ENCODE peak calls at places on chromosomes 7 and 10, in ten cellular contexts. O is NCI-H1105 treated with DMSO at 0.1 percent for 48 hours, M is COR-L47, Y is transverse colon, N is glutamatergic neuron, S is PC-9, C is kidney, U is fibroblast of gingiva, E is Panc1, J is fibroblast of lung. G is an unnamed sample.

GRCh38 chr7:101171442-101171837 is 6.1 kb upstream of the VGF start:
- DNase-seq in O (no peak), M (no peak), Y (no peak), N (no peak), S (no peak), C (no peak), U (no peak), E (no peak), J (no peak), G (peak; percentile 41)

GRCh38 chr7:159071260-159071659 is 73.4 kb downstream of the VIPR2 start:
- DNase-seq in O (no peak), M (no peak), Y (no peak), N (no peak), S (no peak), C (no peak), U (no peak), E (no peak), J (no peak), G (no peak)

GRCh38 chr10:46228076-46229071 is 58.4 kb upstream of the ANTXRL start:
- DNase-seq in O (peak; percentile 34), M (peak; percentile 11), Y (peak; percentile 72), N (peak; percentile 81), S (peak; percentile 84), C (peak; percentile 76), U (peak; percentile 41), E (peak; percentile 36), J (peak; percentile 58), G (peak; percentile 86)

GRCh38 chr7:47269466-47269836 is 312.5 kb downstream of the TNS3 start:
- DNase-seq in O (no peak), M (no peak), Y (no peak), N (no peak), S (no peak), C (no peak), U (no peak), E (no peak), J (no peak), G (no peak)

GRCh38 chr10:30036341-30036740 is 23.0 kb downstream of the JCAD start:
- DNase-seq in O (no peak), M (no peak), Y (no peak), N (no peak), S (no peak), C (no peak), U (no peak), E (no peak), J (peak; percentile 59), G (peak; percentile 65)

GRCh38 chr10:24617771-24618396 is 105.8 kb downstream of the ARHGAP21 start:
- DNase-seq in O (no peak), M (no peak), Y (peak; percentile 66), N (peak; percentile 78), S (peak; percentile 42), C (peak; percentile 35), U (peak; percentile 14), E (peak; percentile 24), J (peak; percentile 30), G (peak; percentile 10)

GRCh38 chr10:115092555-115093285 is 445 bp upstream of the ATRNL1 start:
- DNase-seq in O (peak; percentile 65), M (peak; percentile 24), Y (peak; percentile 14), N (peak; percentile 70), S (no peak), C (peak; percentile 84), U (peak; percentile 32), E (no peak), J (peak; percentile 42), G (peak; percentile 43)

GRCh38 chr10:61903184-61903990 is 1.9 kb downstream of the ARID5B start:
- DNase-seq in O (peak; percentile 60), M (peak; percentile 57), Y (peak; percentile 76), N (peak; percentile 52), S (peak; percentile 42), C (peak; percentile 90), U (peak; percentile 62), E (no peak), J (peak; percentile 79), G (peak; percentile 69)

GRCh38 chr7:44367475-44368030 is 42.2 kb upstream of the CAMK2B start:
- DNase-seq in O (no peak), M (no peak), Y (no peak), N (no peak), S (no peak), C (peak; percentile 41), U (no peak), E (no peak), J (no peak), G (no peak)

GRCh38 chr7:5773661-5774086 is 7.8 kb downstream of the RNF216 start:
- DNase-seq in O (no peak), M (no peak), Y (no peak), N (no peak), S (peak; percentile 80), C (no peak), U (peak; percentile 42), E (peak; percentile 97), J (peak; percentile 98), G (peak; percentile 52)

GRCh38 chr7:31986878-31987518 is 83.2 kb downstream of the PDE1C start:
- DNase-seq in O (no peak), M (no peak), Y (no peak), N (no peak), S (no peak), C (no peak), U (peak; percentile 8), E (no peak), J (peak; percentile 73), G (peak; percentile 20)

GRCh38 chr10:112990271-112990670 is 40.2 kb downstream of the TCF7L2 start:
- DNase-seq in O (no peak), M (no peak), Y (no peak), N (no peak), S (no peak), C (no peak), U (no peak), E (no peak), J (peak; percentile 43), G (no peak)

GRCh38 chr10:49164587-49165188 is 23.5 kb downstream of the TMEM273 start:
- DNase-seq in O (no peak), M (no peak), Y (no peak), N (peak; percentile 65), S (no peak), C (no peak), U (peak; percentile 42), E (peak; percentile 7), J (peak; percentile 6), G (peak; percentile 34)

GRCh38 chr7:112573302-112574039 is 92.7 kb downstream of the LSMEM1 start:
- DNase-seq in O (peak; percentile 43), M (no peak), Y (peak; percentile 22), N (no peak), S (no peak), C (no peak), U (no peak), E (no peak), J (peak; percentile 32), G (no peak)

GRCh38 chr10:102553771-102554170 is 50.0 kb downstream of the SUFU start:
- DNase-seq in O (no peak), M (no peak), Y (no peak), N (no peak), S (no peak), C (no peak), U (no peak), E (no peak), J (no peak), G (no peak)

GRCh38 chr10:113053881-113054280 is 103.8 kb downstream of the TCF7L2 start:
- DNase-seq in O (no peak), M (no peak), Y (no peak), N (no peak), S (no peak), C (no peak), U (no peak), E (no peak), J (peak; percentile 81), G (no peak)

GRCh38 chr7:280461-280860 is 9.5 kb upstream of the FOXL3 start:
- DNase-seq in O (no peak), M (no peak), Y (no peak), N (peak; percentile 4), S (no peak), C (peak; percentile 22), U (no peak), E (no peak), J (no peak), G (no peak)

GRCh38 chr10:108250954-108251620 is 1086.6 kb upstream of the SORCS1 start:
- DNase-seq in O (no peak), M (no peak), Y (no peak), N (no peak), S (no peak), C (no peak), U (no peak), E (no peak), J (peak; percentile 43), G (no peak)

GRCh38 chr10:10596256-10596655 is 421.4 kb upstream of the CELF2 start:
- DNase-seq in O (no peak), M (no peak), Y (no peak), N (no peak), S (no peak), C (no peak), U (no peak), E (no peak), J (no peak), G (no peak)

GRCh38 chr7:22402250-22402649 is 45.3 kb upstream of the RAPGEF5 start:
- DNase-seq in O (no peak), M (no peak), Y (no peak), N (no peak), S (no peak), C (no peak), U (no peak), E (no peak), J (peak; percentile 11), G (no peak)

GRCh38 chr7:27784399-27785053 is 44.6 kb downstream of the TAX1BP1 start:
- DNase-seq in O (peak; percentile 30), M (peak; percentile 13), Y (no peak), N (no peak), S (peak; percentile 53), C (no peak), U (peak; percentile 36), E (peak; percentile 81), J (peak; percentile 61), G (peak; percentile 16)

GRCh38 chr7:79668292-79668691 is 214.8 kb upstream of the MAGI2 start:
- DNase-seq in O (no peak), M (no peak), Y (no peak), N (no peak), S (no peak), C (no peak), U (no peak), E (no peak), J (peak; percentile 3), G (no peak)

GRCh38 chr7:47038621-47039020 is 543.3 kb downstream of the TNS3 start:
- DNase-seq in O (no peak), M (no peak), Y (no peak), N (no peak), S (no peak), C (no peak), U (no peak), E (no peak), J (no peak), G (no peak)

GRCh38 chr7:117362294-117362693 is 39.4 kb upstream of the WNT2 start:
- DNase-seq in O (no peak), M (no peak), Y (no peak), N (no peak), S (no peak), C (no peak), U (no peak), E (no peak), J (no peak), G (no peak)

GRCh38 chr10:78507761-78508160 is 474.1 kb downstream of the RPS24 start:
- DNase-seq in O (no peak), M (no peak), Y (no peak), N (no peak), S (no peak), C (no peak), U (no peak), E (no peak), J (no peak), G (no peak)

G was measured in AG08396.